ENCODE peak calls at places on chromosomes 11 and 22, in five cellular contexts. L is lower leg skin, W is A549, V is left ventricle myocardium inferior, N is transverse colon. P is an unnamed sample.
A peak's percentile ranks its signal among the peaks of the same experiment; 100 is the strongest.

GRCh38 chr22:41565403-41566054 is 4.7 kb downstream of the CSDC2 start:
- DNase-seq in N (peak; percentile 27), L (no peak), W (peak; percentile 73), V (no peak), P (peak; percentile 72)

GRCh38 chr22:44187652-44188230 is 7.0 kb downstream of the PARVG start:
- DNase-seq in V (no peak), N (no peak), L (no peak), W (no peak), P (no peak)

GRCh38 chr11:78672850-78673641 is 98.4 kb upstream of the NARS2 start:
- DNase-seq in N (no peak), L (no peak), W (no peak), V (no peak), P (no peak)

GRCh38 chr11:121435132-121435531 is 17.0 kb upstream of the SORL1 start:
- DNase-seq in W (no peak), V (no peak), L (no peak), N (no peak), P (no peak)

GRCh38 chr11:7892751-7893356 is 38.2 kb downstream of the OR10A6 start:
- DNase-seq in N (no peak), L (no peak), V (no peak), W (peak; percentile 57), P (no peak)

GRCh38 chr11:32121012-32121411 is 30.1 kb downstream of the RCN1 start:
- DNase-seq in W (no peak), V (no peak), L (no peak), N (no peak), P (no peak)

GRCh38 chr11:83521647-83522596 is 235.8 kb upstream of the CCDC90B start:
- DNase-seq in V (no peak), L (no peak), W (peak; percentile 6), N (no peak), P (no peak)

GRCh38 chr11:68092411-68092810 is 28.8 kb downstream of the CHKA start:
- DNase-seq in L (no peak), W (no peak), N (no peak), V (no peak), P (no peak)

GRCh38 chr22:48883211-48883960 is 944.3 kb downstream of the BRD1 start:
- DNase-seq in N (no peak), V (peak; percentile 4), W (no peak), L (no peak), P (no peak)

GRCh38 chr22:46649176-46650077 is 29.2 kb downstream of the GRAMD4 start:
- DNase-seq in N (no peak), W (peak; percentile 93), V (peak; percentile 63), L (no peak), P (no peak)

GRCh38 chr22:28783786-28784671 is 11.5 kb downstream of the CCDC117 start:
- DNase-seq in W (peak; percentile 58), V (no peak), N (no peak), L (no peak), P (no peak)

GRCh38 chr11:30740071-30740470 is 153.9 kb upstream of the MPPED2 start:
- DNase-seq in N (no peak), L (no peak), W (no peak), V (no peak), P (peak; percentile 23)

GRCh38 chr11:105553015-105553414 is 56.9 kb upstream of the GRIA4 start:
- DNase-seq in N (no peak), L (no peak), V (no peak), W (peak; percentile 0), P (no peak)

GRCh38 chr22:40973144-40973543 is 22.0 kb downstream of the RBX1 start:
- DNase-seq in V (no peak), L (no peak), N (no peak), W (no peak), P (no peak)

GRCh38 chr11:1758611-1759150 is 5.0 kb downstream of the CTSD start:
- DNase-seq in W (no peak), L (no peak), N (no peak), V (no peak), P (no peak)

GRCh38 chr11:2474059-2474901 is 29.5 kb downstream of the KCNQ1 start:
- DNase-seq in N (peak; percentile 75), V (peak; percentile 49), W (no peak), L (no peak), P (no peak)

GRCh38 chr11:120543816-120544215 is 32.3 kb downstream of the GRIK4 start:
- DNase-seq in N (no peak), L (no peak), W (no peak), V (no peak), P (no peak)

GRCh38 chr11:2877474-2877873 is 8.1 kb downstream of the CDKN1C start:
- DNase-seq in N (no peak), W (no peak), V (no peak), L (no peak), P (no peak)

GRCh38 chr11:88175004-88175706 is at the start of gene RAB38:
- DNase-seq in N (peak; percentile 58), L (peak; percentile 26), W (peak; percentile 4), V (peak; percentile 20), P (peak; percentile 33)

GRCh38 chr22:20154602-20155183 is 3.8 kb upstream of the CCDC188 start:
- DNase-seq in L (no peak), W (no peak), N (no peak), V (no peak), P (no peak)

GRCh38 chr22:47328550-47329243 is 566.2 kb downstream of the TBC1D22A start:
- DNase-seq in L (no peak), N (no peak), W (peak; percentile 76), V (no peak), P (no peak)

GRCh38 chr11:45108070-45109064 is 38.1 kb upstream of the PRDM11 start:
- DNase-seq in N (peak; percentile 48), L (no peak), V (no peak), W (no peak), P (no peak)

GRCh38 chr11:117071344-117071787 is 26.9 kb downstream of the SIK3 start:
- DNase-seq in W (peak; percentile 89), N (peak; percentile 54), V (no peak), L (peak; percentile 71), P (no peak)

GRCh38 chr11:134638796-134639540 is 226.9 kb upstream of the B3GAT1 start:
- DNase-seq in N (no peak), V (no peak), L (no peak), W (no peak), P (no peak)

GRCh38 chr11:62545437-62546243 is 966 bp downstream of the AHNAK start:
- DNase-seq in L (peak; percentile 92), V (peak; percentile 95), W (peak; percentile 86), N (peak; percentile 93), P (peak; percentile 96)

GRCh38 chr11:57320719-57321387 is 3.9 kb downstream of the TNKS1BP1 start:
- DNase-seq in L (no peak), W (no peak), N (peak; percentile 50), V (no peak), P (no peak)

GRCh38 chr11:1639102-1639620 is 9.6 kb downstream of the KRTAP5-5 start:
- DNase-seq in W (no peak), V (peak; percentile 63), N (peak; percentile 85), L (no peak), P (no peak)

GRCh38 chr11:18010977-18011586 is 1.8 kb downstream of the SERGEF start:
- DNase-seq in L (no peak), N (no peak), V (no peak), W (no peak), P (no peak)

GRCh38 chr22:49099089-49099488 is 728.6 kb downstream of the BRD1 start:
- DNase-seq in W (no peak), V (no peak), L (no peak), N (no peak), P (no peak)

GRCh38 chr11:86896486-86896885 is 58.7 kb downstream of the FZD4 start:
- DNase-seq in V (no peak), N (no peak), L (no peak), W (no peak), P (no peak)

GRCh38 chr11:7513210-7514098 is at the start of gene PPFIBP2:
- DNase-seq in W (peak; percentile 73), V (peak; percentile 87), N (peak; percentile 91), L (peak; percentile 84), P (peak; percentile 86)

DNA sequence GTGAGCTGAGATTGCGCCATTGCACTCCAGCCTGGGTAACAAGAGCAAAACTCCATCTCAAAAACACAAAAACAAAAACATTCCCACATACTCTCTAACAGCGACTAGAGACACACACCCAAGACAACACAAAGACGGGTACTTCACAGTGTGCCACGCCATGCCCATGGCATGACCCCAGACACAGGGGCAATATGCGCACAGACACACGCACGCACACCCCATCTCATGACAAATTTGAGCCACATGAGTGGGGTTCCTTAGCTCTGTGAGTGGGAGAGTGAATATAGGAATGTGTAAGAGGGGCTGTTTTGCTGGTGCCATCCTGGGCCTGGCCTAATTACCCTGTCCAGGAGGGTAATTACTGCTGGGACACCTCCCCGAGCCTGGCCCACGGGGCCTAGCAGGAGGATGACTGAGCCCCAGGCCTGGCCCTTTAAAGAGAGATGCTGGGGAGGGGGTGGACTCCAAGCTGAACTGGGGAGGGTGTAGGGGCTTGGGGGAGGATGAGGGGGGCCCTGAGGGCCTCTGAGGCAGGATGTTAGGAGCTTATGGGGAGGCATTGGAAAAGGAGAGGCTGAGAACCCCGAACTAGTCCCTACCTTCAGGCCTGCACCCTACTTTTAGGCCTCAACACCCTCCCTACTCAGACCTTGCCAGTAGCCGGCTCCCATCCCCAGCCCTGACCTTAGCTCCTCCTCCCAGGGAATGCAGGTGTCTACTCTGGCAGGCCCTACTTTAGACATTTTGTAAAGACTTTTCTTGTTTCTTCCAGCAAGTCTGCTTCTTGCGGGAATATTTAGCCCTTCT is 1.5 kb downstream of the LTBP3 start:
- DNase-seq in N (no peak), V (no peak), L (no peak), W (peak; percentile 52), P (no peak)
- H3K4me3 ChIP-seq in N (peak overlapping the region; percentile 58), V (peak overlapping the region; percentile 79), L (no peak overlapping the region), W (peak overlapping the region; percentile 62), P (peak overlapping the region; percentile 61)

DNA sequence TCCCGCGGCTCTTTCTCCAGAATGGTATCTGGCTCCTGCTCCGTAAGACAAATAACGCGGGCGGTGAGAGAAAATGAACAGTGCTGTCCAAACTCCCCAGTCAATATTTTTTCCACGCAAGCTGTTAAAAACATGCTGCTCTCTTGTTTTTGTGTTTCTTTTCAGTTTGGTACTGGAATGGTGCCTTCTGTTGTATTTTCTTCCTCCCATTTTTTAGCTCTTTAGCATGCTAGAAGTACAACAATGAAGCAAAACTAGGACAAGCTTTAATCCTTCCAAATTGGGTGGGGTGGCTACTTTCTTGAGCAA is 599 bp upstream of the PPP2R1B start:
- DNase-seq in W (no peak), V (no peak), N (no peak), L (no peak), P (no peak)
- H3K4me3 ChIP-seq in W (peak overlapping the region; percentile 97), V (peak overlapping the region; percentile 97), N (peak overlapping the region; percentile 76), L (peak overlapping the region; percentile 18), P (peak overlapping the region; percentile 96)

GRCh38 chr11:126764221-126764620 is 236.3 kb downstream of the KIRREL3 start:
- DNase-seq in L (no peak), W (peak; percentile 11), N (no peak), V (no peak), P (no peak)
- H3K4me3 ChIP-seq in L (no peak overlapping the region), W (no peak overlapping the region), N (no peak overlapping the region), V (no peak overlapping the region), P (no peak overlapping the region)

GRCh38 chr22:39446239-39446721 is 10.5 kb upstream of the MGAT3 start:
- DNase-seq in N (peak; percentile 51), L (no peak), W (no peak), V (no peak), P (no peak)
- H3K4me3 ChIP-seq in N (no peak overlapping the region), L (no peak overlapping the region), W (no peak overlapping the region), V (no peak overlapping the region), P (no peak overlapping the region)